ENCODE peak calls at places on chromosome 2, in ten cellular contexts. G is H9; E is left ventricle myocardium superior; Z is activated naive CD8-positive, alpha-beta T cell treated with anti-CD3 and anti-CD28 coated beads for 36 hours; F is neural crest cell; M is astrocyte of the spinal cord; P is stromal cell of bone marrow; W is mesendoderm; L is NCI-H1105 treated with DMSO at 0.1 percent for 48 hours; O is esophagus squamous epithelium. Y is an unnamed sample.

GRCh38 chr2:111162718-111163331 is 42.1 kb downstream of the BCL2L11 start:
- DNase-seq in G (no peak), E (no peak), Z (no peak), F (no peak), M (no peak), P (no peak), W (no peak), L (no peak), O (no peak), Y (no peak)

GRCh38 chr2:74742486-74742885 is 88.4 kb downstream of the SEMA4F start:
- DNase-seq in G (no peak), E (no peak), Z (no peak), F (no peak), M (no peak), P (peak; percentile 22), W (no peak), L (no peak), O (no peak), Y (no peak)

GRCh38 chr2:150271952-150272351 is 215.5 kb downstream of the RND3 start:
- DNase-seq in G (no peak), E (no peak), Z (no peak), F (no peak), M (peak; percentile 76), P (no peak), W (no peak), L (no peak), O (no peak), Y (no peak)

GRCh38 chr2:778680-779350 is 101.6 kb upstream of the TMEM18 start:
- DNase-seq in G (no peak), E (no peak), Z (no peak), F (no peak), M (no peak), P (no peak), W (no peak), L (no peak), O (no peak), Y (no peak)

GRCh38 chr2:130835766-130836015 is 1.0 kb upstream of the ARHGEF4 start:
- DNase-seq in G (no peak), E (no peak), Z (no peak), F (no peak), M (no peak), P (no peak), W (no peak), L (no peak), O (no peak), Y (no peak)

GRCh38 chr2:240724431-240724830 is 32.8 kb downstream of the AQP12A start:
- DNase-seq in G (no peak), E (no peak), Z (no peak), F (no peak), M (no peak), P (no peak), W (no peak), L (no peak), O (no peak), Y (no peak)

GRCh38 chr2:135004005-135004746 is 43.1 kb downstream of the MAP3K19 start:
- DNase-seq in G (peak; percentile 79), E (peak; percentile 85), Z (peak; percentile 73), F (peak; percentile 71), M (peak; percentile 72), P (peak; percentile 38), W (peak; percentile 75), L (peak; percentile 58), O (peak; percentile 5), Y (no peak)

GRCh38 chr2:42618116-42618515 is 49.7 kb downstream of the MTA3 start:
- DNase-seq in G (no peak), E (no peak), Z (no peak), F (no peak), M (no peak), P (no peak), W (no peak), L (no peak), O (no peak), Y (no peak)

GRCh38 chr2:393711-394696 is 106.1 kb upstream of the ALKAL2 start:
- DNase-seq in G (no peak), E (no peak), Z (peak; percentile 66), F (peak; percentile 49), M (peak; percentile 65), P (no peak), W (peak; percentile 98), L (peak; percentile 5), O (no peak), Y (no peak)

GRCh38 chr2:160970052-160970846 is 190.0 kb upstream of the TANK start:
- DNase-seq in G (peak; percentile 46), E (no peak), Z (no peak), F (peak; percentile 21), M (peak; percentile 87), P (peak; percentile 70), W (peak; percentile 95), L (peak; percentile 20), O (no peak), Y (no peak)

Y was measured in SIG-M5.